ENCODE peak calls at places on chromosomes 7 and 10, in nine cellular contexts. P, V, C, T, N, D, K, Z and L are unnamed samples.

GRCh38 chr7:150945853-150946825 is 32.0 kb downstream of the KCNH2 start:
- DNase-seq in P (peak), C (no peak), D (peak), T (no peak), N (no peak), V (no peak), Z (peak), K (no peak), L (no peak)

GRCh38 chr7:92415225-92415624 is 32.1 kb upstream of the GATAD1 start:
- DNase-seq in K (no peak), Z (no peak), N (no peak), P (no peak), V (no peak), C (no peak), T (no peak), D (no peak), L (no peak)

GRCh38 chr10:118672766-118673715 is 77.6 kb upstream of the PRLHR start:
- DNase-seq in P (no peak), C (no peak), Z (no peak), D (peak), T (no peak), N (no peak), V (no peak), K (no peak), L (no peak)

GRCh38 chr7:124328774-124329173 is 295.9 kb upstream of the TMEM229A start:
- DNase-seq in V (no peak), K (no peak), C (no peak), P (no peak), D (no peak), T (no peak), N (no peak), Z (no peak), L (no peak)

GRCh38 chr10:111515706-111516105 is 438.9 kb downstream of the ADRA2A start:
- DNase-seq in D (no peak), Z (no peak), P (no peak), K (no peak), N (no peak), T (no peak), C (no peak), V (no peak), L (no peak)

GRCh38 chr10:92553959-92554358 is 19.9 kb downstream of the IDE start:
- DNase-seq in V (no peak), N (no peak), T (no peak), K (no peak), P (no peak), C (no peak), D (no peak), Z (no peak), L (no peak)

GRCh38 chr10:75145590-75145989 is 34.1 kb downstream of the SAMD8 start:
- DNase-seq in P (no peak), Z (no peak), C (no peak), V (no peak), N (no peak), T (no peak), D (no peak), K (no peak), L (no peak)

GRCh38 chr10:24616536-24616935 is 107.2 kb downstream of the ARHGAP21 start:
- DNase-seq in V (no peak), Z (no peak), T (no peak), P (no peak), N (no peak), K (no peak), D (no peak), C (no peak), L (no peak)

GRCh38 chr7:88401009-88401623 is 94.4 kb upstream of the STEAP4 start:
- DNase-seq in D (no peak), T (peak), P (no peak), N (no peak), K (peak), V (peak), C (no peak), Z (no peak), L (no peak)

GRCh38 chr10:46306550-46307184 is 19.9 kb downstream of the ANTXRL start:
- DNase-seq in N (no peak), T (no peak), D (no peak), K (no peak), V (no peak), C (no peak), Z (no peak), P (peak), L (peak)

GRCh38 chr10:60441515-60441914 is 51.8 kb upstream of the ANK3 start:
- DNase-seq in P (no peak), C (no peak), N (no peak), V (no peak), D (no peak), T (no peak), K (no peak), Z (no peak), L (no peak)

GRCh38 chr7:92613720-92614119 is 23.5 kb upstream of the FAM133B start:
- DNase-seq in P (no peak), Z (no peak), C (no peak), T (no peak), N (no peak), V (no peak), K (no peak), D (no peak), L (no peak)

GRCh38 chr10:95280637-95281036 is 10.2 kb downstream of the PDLIM1 start:
- DNase-seq in K (no peak), P (no peak), N (no peak), D (no peak), T (no peak), C (no peak), Z (no peak), V (no peak), L (no peak)

GRCh38 chr10:118045842-118046490 is 775 bp downstream of the RAB11FIP2 start:
- DNase-seq in N (no peak), P (peak), T (no peak), K (no peak), C (no peak), D (peak), V (peak), Z (peak), L (no peak)

GRCh38 chr10:123636598-123637325 is 29.4 kb upstream of the GPR26 start:
- DNase-seq in V (no peak), C (no peak), T (no peak), N (no peak), K (no peak), Z (no peak), D (no peak), P (no peak), L (no peak)